ENCODE peak calls at places on chromosomes 6 and 20, in six cellular contexts. One of them, this sample, is unnamed.

GRCh38 chr6:142666599-142667185 is 278.3 kb downstream of the HIVEP2 start:
- DNase-seq in A673: no peak
- DNase-seq in AG09319: no peak
- DNase-seq in fibroblast of lung: no peak
- DNase-seq in lung: no peak
- DNase-seq in left lung: no peak
- DNase-seq in this sample: no peak

GRCh38 chr6:154509421-154510143 is 903 bp downstream of the CNKSR3 start:
- DNase-seq in fibroblast of lung: peak; percentile 40
- DNase-seq in A673: peak; percentile 43
- DNase-seq in lung: no peak
- DNase-seq in AG09319: no peak
- DNase-seq in left lung: peak; percentile 83
- DNase-seq in this sample: no peak

GRCh38 chr20:1802385-1803215 is 92.6 kb upstream of the SIRPA start:
- DNase-seq in lung: peak; percentile 57
- DNase-seq in fibroblast of lung: peak; percentile 70
- DNase-seq in left lung: peak; percentile 94
- DNase-seq in AG09319: no peak
- DNase-seq in A673: peak; percentile 90
- DNase-seq in this sample: peak; percentile 93

GRCh38 chr6:136962661-136963060 is 40.6 kb downstream of the SLC35D3 start:
- DNase-seq in lung: no peak
- DNase-seq in AG09319: no peak
- DNase-seq in fibroblast of lung: no peak
- DNase-seq in A673: peak; percentile 58
- DNase-seq in left lung: no peak
- DNase-seq in this sample: no peak

GRCh38 chr6:63476302-63476701 is 96.0 kb upstream of the LOC128125822 start:
- DNase-seq in fibroblast of lung: no peak
- DNase-seq in lung: no peak
- DNase-seq in A673: no peak
- DNase-seq in AG09319: no peak
- DNase-seq in left lung: no peak
- DNase-seq in this sample: peak; percentile 22

GRCh38 chr6:55047433-55048044 is 126.8 kb upstream of the HCRTR2 start:
- DNase-seq in AG09319: no peak
- DNase-seq in fibroblast of lung: no peak
- DNase-seq in left lung: no peak
- DNase-seq in lung: no peak
- DNase-seq in A673: peak; percentile 61
- DNase-seq in this sample: peak; percentile 50

GRCh38 chr6:235763-236360 is 56.4 kb upstream of the DUSP22 start:
- DNase-seq in left lung: no peak
- DNase-seq in A673: peak; percentile 29
- DNase-seq in AG09319: peak; percentile 11
- DNase-seq in lung: no peak
- DNase-seq in fibroblast of lung: peak; percentile 78
- DNase-seq in this sample: peak; percentile 41

GRCh38 chr6:31057426-31058003 is 47.2 kb downstream of the MUC22 start:
- DNase-seq in left lung: no peak
- DNase-seq in lung: no peak
- DNase-seq in fibroblast of lung: peak; percentile 29
- DNase-seq in AG09319: no peak
- DNase-seq in A673: peak; percentile 24
- DNase-seq in this sample: no peak

GRCh38 chr6:33000053-33000452 is 9.3 kb downstream of the HLA-DOA start:
- DNase-seq in left lung: no peak
- DNase-seq in AG09319: no peak
- DNase-seq in A673: peak; percentile 42
- DNase-seq in lung: no peak
- DNase-seq in fibroblast of lung: no peak
- DNase-seq in this sample: peak; percentile 36
- TF ChIP-seq CTCF in left lung: no peak
- TF ChIP-seq CTCF in AG09319: no peak
- TF ChIP-seq CTCF in A673: peak; percentile 46
- TF ChIP-seq CTCF in lung: no peak
- TF ChIP-seq CTCF in fibroblast of lung: no peak
- TF ChIP-seq CTCF in this sample: no peak

DNA sequence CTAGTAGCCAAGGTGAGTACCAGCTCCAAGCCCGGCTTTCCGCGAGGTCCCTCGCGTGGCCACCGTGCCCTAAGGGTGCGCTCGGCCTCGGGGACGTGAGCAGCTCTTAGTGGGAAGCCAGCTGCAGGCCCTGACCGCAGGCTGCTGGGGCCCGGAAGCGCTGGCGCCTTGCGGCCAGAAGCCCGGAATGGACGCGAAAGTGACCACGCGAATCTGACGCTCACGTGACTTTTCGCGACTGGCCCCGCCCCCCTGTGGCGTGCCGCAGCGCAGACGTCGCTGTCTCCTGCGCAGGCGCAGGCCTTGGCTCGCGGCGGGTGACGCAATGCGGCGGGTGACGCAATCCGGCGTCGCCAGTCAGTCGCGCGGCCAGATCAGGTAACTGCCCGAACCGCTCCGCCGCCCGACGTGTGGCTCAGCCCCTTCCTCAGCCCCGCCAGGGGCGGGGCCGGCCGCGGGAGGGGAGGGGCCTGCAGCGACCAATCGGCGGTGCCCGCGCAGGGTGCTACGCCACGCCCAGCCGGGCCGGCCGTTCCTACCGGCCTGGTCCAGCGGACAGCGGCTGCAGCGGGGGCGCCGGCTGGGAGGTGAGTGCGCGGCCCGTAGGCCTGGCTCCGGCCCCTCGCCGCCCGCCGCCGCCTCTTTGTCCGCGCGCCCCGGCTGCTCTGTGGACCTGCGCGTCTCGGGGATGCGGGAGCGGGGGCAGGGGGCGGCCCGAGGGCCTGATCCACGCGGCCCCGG is at the start of gene GZF1:
- DNase-seq in left lung: peak; percentile 99
- DNase-seq in A673: peak; percentile 98
- DNase-seq in fibroblast of lung: peak; percentile 98
- DNase-seq in lung: peak; percentile 98
- DNase-seq in AG09319: peak; percentile 97
- DNase-seq in this sample: peak; percentile 99
- TF ChIP-seq CTCF in left lung: no peak
- TF ChIP-seq CTCF in A673: no peak
- TF ChIP-seq CTCF in fibroblast of lung: no peak
- TF ChIP-seq CTCF in lung: no peak
- TF ChIP-seq CTCF in AG09319: no peak
- TF ChIP-seq CTCF in this sample: no peak

DNA sequence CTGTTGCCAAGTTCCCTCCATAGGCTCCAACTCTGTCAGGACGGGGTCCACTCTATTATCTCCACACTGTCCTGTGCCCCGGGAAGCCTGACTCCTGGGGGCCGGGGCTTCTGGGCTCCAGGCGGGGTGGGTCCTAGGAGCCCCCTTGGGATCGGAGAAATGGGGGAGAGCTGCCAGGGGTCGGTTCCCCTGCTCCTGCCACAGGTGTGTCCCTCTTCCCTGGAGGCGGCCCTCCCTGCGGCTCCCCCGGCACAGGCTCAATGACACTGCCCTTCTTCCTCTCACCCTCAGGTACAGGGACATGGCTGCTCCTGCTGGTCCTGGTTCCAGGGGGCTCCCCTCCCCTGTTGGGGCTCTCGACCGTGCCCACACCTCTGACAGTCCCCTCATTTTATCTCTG is 110.0 kb downstream of the DHX35 start:
- DNase-seq in left lung: no peak
- DNase-seq in lung: no peak
- DNase-seq in fibroblast of lung: no peak
- DNase-seq in AG09319: no peak
- DNase-seq in A673: no peak
- DNase-seq in this sample: no peak
- TF ChIP-seq CTCF in left lung: no peak
- TF ChIP-seq CTCF in lung: no peak
- TF ChIP-seq CTCF in fibroblast of lung: no peak
- TF ChIP-seq CTCF in AG09319: no peak
- TF ChIP-seq CTCF in A673: no peak
- TF ChIP-seq CTCF in this sample: no peak

DNA sequence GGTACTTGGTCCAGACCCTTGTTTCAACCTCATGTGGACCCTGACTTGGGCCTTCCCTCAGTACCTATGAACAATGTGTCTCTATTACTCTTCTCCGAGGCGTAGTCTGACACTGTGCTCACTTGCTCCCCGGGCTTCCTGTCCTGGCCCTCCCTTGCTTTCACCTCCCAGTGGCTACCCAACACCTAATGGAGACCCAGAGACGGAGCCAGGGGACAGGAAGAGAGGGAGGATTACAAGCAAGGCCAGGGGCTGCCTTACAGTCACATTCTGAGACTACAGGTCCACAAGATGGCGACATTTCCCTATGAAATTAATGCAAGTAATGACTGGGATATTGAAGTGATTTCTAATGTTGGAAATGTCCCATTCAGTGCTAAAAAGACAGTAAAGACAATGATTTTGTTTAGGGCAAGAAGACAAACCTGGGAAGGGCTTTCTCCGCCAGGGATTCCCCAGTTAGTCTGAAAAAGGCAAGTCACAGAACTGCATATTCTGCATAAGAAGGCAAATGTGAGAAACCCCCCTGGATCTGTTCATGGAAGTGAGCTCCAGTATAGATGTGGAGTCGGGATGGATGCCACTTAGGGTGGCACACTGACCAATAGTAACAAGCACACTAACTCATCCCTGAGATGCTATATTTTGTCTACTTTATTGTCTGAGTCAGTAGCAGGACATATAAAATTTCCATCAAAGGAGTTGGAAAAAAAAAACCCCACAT is 44.0 kb upstream of the ZBTB24 start:
- DNase-seq in fibroblast of lung: peak; percentile 77
- DNase-seq in AG09319: peak; percentile 20
- DNase-seq in A673: peak; percentile 83
- DNase-seq in lung: peak; percentile 42
- DNase-seq in left lung: no peak
- DNase-seq in this sample: peak; percentile 79
- TF ChIP-seq CTCF in fibroblast of lung: peak; percentile 66
- TF ChIP-seq CTCF in AG09319: peak; percentile 59
- TF ChIP-seq CTCF in A673: peak; percentile 80
- TF ChIP-seq CTCF in lung: no peak
- TF ChIP-seq CTCF in left lung: peak; percentile 51
- TF ChIP-seq CTCF in this sample: peak; percentile 46

This sample was measured in NB4.